ENCODE peak calls at places on chromosomes 1 and 21, in five cellular contexts. B, O, F, U and M are unnamed samples.

GRCh38 chr1:87684194-87684593 is 355.5 kb downstream of the LMO4 start:
- DNase-seq in F (no peak), O (no peak), B (peak), U (no peak), M (no peak)

GRCh38 chr1:243475966-243476365 is 220.1 kb downstream of the SDCCAG8 start:
- DNase-seq in B (no peak), O (no peak), U (peak), F (peak), M (no peak)

GRCh38 chr1:75035536-75035935 is 98.7 kb upstream of the LHX8 start:
- DNase-seq in U (no peak), O (no peak), B (no peak), F (no peak), M (no peak)

GRCh38 chr1:116375165-116375883 is 2.3 kb downstream of the ATP1A1 start:
- DNase-seq in B (no peak), O (no peak), F (peak), U (no peak), M (peak)

GRCh38 chr1:88394958-88395357 is 289.1 kb upstream of the PKN2 start:
- DNase-seq in B (no peak), U (no peak), F (peak), O (no peak), M (no peak)

GRCh38 chr1:13809461-13810159 is 109.6 kb downstream of the PRDM2 start:
- DNase-seq in O (no peak), B (no peak), F (no peak), U (no peak), M (no peak)

GRCh38 chr1:27724961-27725373 is 794 bp upstream of the FAM76A start:
- DNase-seq in F (no peak), O (no peak), U (peak), B (peak), M (peak)

GRCh38 chr1:206032356-206033140 is 8.9 kb upstream of the CTSE start:
- DNase-seq in F (no peak), O (no peak), U (no peak), B (no peak), M (no peak)

GRCh38 chr21:22728091-22728490 is 1729.9 kb downstream of the NCAM2 start:
- DNase-seq in B (no peak), U (no peak), O (peak), F (no peak), M (peak)

GRCh38 chr1:181453541-181454201 is 29.6 kb upstream of the CACNA1E start:
- DNase-seq in U (no peak), O (no peak), B (no peak), F (no peak), M (no peak)

GRCh38 chr1:223229756-223230155 is 86.7 kb upstream of the TLR5 start:
- DNase-seq in O (no peak), F (no peak), U (no peak), B (no peak), M (no peak)

GRCh38 chr1:151196292-151196800 is 2.0 kb upstream of the PIP5K1A start:
- DNase-seq in B (peak), O (peak), F (peak), U (peak), M (peak)

GRCh38 chr1:5574641-5575040 is 417.6 kb downstream of the NPHP4 start:
- DNase-seq in B (no peak), F (no peak), U (no peak), O (no peak), M (no peak)

GRCh38 chr1:61253912-61254628 is 171.7 kb downstream of the NFIA start:
- DNase-seq in B (no peak), U (no peak), F (no peak), O (no peak), M (no peak)

GRCh38 chr1:94538243-94538827 is 3.2 kb downstream of the F3 start:
- DNase-seq in U (no peak), O (no peak), F (no peak), B (no peak), M (no peak)

GRCh38 chr1:53089478-53090226 is 27.6 kb downstream of the PODN start:
- DNase-seq in U (peak), F (no peak), O (peak), B (peak), M (no peak)

GRCh38 chr1:201751872-201752271 is 77.1 kb upstream of the IPO9 start:
- DNase-seq in O (no peak), F (no peak), B (no peak), U (no peak), M (no peak)

GRCh38 chr1:57165546-57165945 is 199.7 kb upstream of the C8B start:
- DNase-seq in O (no peak), F (no peak), U (peak), B (no peak), M (no peak)

GRCh38 chr1:212970085-212970484 is 19.7 kb downstream of the VASH2 start:
- DNase-seq in O (no peak), F (no peak), B (no peak), U (no peak), M (peak)

GRCh38 chr1:1989759-1990158 is 13.8 kb downstream of the CFAP74 start:
- DNase-seq in U (peak), F (no peak), O (no peak), B (no peak), M (no peak)

GRCh38 chr1:244496186-244496585 is 35.1 kb downstream of the CATSPERE start:
- DNase-seq in U (no peak), O (no peak), B (no peak), F (no peak), M (no peak)

GRCh38 chr1:9942399-9942938 is 722 bp downstream of the LZIC start:
- DNase-seq in U (peak), B (peak), O (peak), F (peak), M (peak)

GRCh38 chr1:169999357-169999756 is 75.1 kb downstream of the KIFAP3 start:
- DNase-seq in B (no peak), F (peak), O (no peak), U (peak), M (no peak)

GRCh38 chr1:154857022-154857421 is 13.1 kb downstream of the KCNN3 start:
- DNase-seq in U (no peak), B (no peak), F (no peak), O (no peak), M (no peak)

GRCh38 chr1:117621316-117621715 is 15.5 kb downstream of the TENT5C start:
- DNase-seq in U (no peak), O (no peak), F (no peak), B (no peak), M (no peak)